ENCODE peak calls at places on chromosomes 11 and 22, in seven cellular contexts. One of them, this sample, is unnamed.

GRCh38 chr11:69930081-69931059 is 111.2 kb upstream of the FGF3 start:
- DNase-seq in fibroblast of mammary gland: no peak
- DNase-seq in AG10803: no peak
- DNase-seq in A549: no peak
- DNase-seq in B cell: no peak
- DNase-seq in astrocyte of the spinal cord: no peak
- DNase-seq in heart right ventricle: no peak
- DNase-seq in this sample: peak

GRCh38 chr22:46010951-46011626 is 34.1 kb upstream of the WNT7B start:
- DNase-seq in A549: no peak
- DNase-seq in AG10803: no peak
- DNase-seq in astrocyte of the spinal cord: peak
- DNase-seq in heart right ventricle: no peak
- DNase-seq in B cell: no peak
- DNase-seq in fibroblast of mammary gland: no peak
- DNase-seq in this sample: peak

GRCh38 chr22:30424471-30425326 is 869 bp upstream of the MTFP1 start:
- DNase-seq in A549: no peak
- DNase-seq in fibroblast of mammary gland: peak
- DNase-seq in AG10803: no peak
- DNase-seq in B cell: no peak
- DNase-seq in heart right ventricle: no peak
- DNase-seq in astrocyte of the spinal cord: no peak
- DNase-seq in this sample: no peak

GRCh38 chr11:1161410-1162152 is 3.8 kb downstream of the MUC5AC start:
- DNase-seq in astrocyte of the spinal cord: no peak
- DNase-seq in B cell: no peak
- DNase-seq in AG10803: no peak
- DNase-seq in heart right ventricle: peak
- DNase-seq in A549: no peak
- DNase-seq in fibroblast of mammary gland: no peak
- DNase-seq in this sample: peak

GRCh38 chr11:241634-242033 is 4.9 kb downstream of the PSMD13 start:
- DNase-seq in AG10803: no peak
- DNase-seq in A549: no peak
- DNase-seq in fibroblast of mammary gland: no peak
- DNase-seq in astrocyte of the spinal cord: no peak
- DNase-seq in B cell: no peak
- DNase-seq in heart right ventricle: no peak
- DNase-seq in this sample: no peak

GRCh38 chr11:75072582-75072981 is 24.1 kb downstream of the OR2AT4 start:
- DNase-seq in B cell: no peak
- DNase-seq in A549: no peak
- DNase-seq in fibroblast of mammary gland: no peak
- DNase-seq in AG10803: no peak
- DNase-seq in heart right ventricle: no peak
- DNase-seq in astrocyte of the spinal cord: no peak
- DNase-seq in this sample: no peak

GRCh38 chr11:47980907-47981621 is 705 bp downstream of the PTPRJ start:
- DNase-seq in A549: peak
- DNase-seq in fibroblast of mammary gland: no peak
- DNase-seq in astrocyte of the spinal cord: no peak
- DNase-seq in AG10803: peak
- DNase-seq in heart right ventricle: peak
- DNase-seq in B cell: no peak
- DNase-seq in this sample: peak

GRCh38 chr11:129377739-129378138 is 2.1 kb downstream of the BARX2 start:
- DNase-seq in A549: no peak
- DNase-seq in heart right ventricle: no peak
- DNase-seq in astrocyte of the spinal cord: no peak
- DNase-seq in AG10803: no peak
- DNase-seq in fibroblast of mammary gland: no peak
- DNase-seq in B cell: no peak
- DNase-seq in this sample: no peak

GRCh38 chr11:119309953-119310681 is 6.8 kb downstream of the MCAM start:
- DNase-seq in fibroblast of mammary gland: no peak
- DNase-seq in B cell: no peak
- DNase-seq in heart right ventricle: no peak
- DNase-seq in A549: no peak
- DNase-seq in AG10803: no peak
- DNase-seq in astrocyte of the spinal cord: no peak
- DNase-seq in this sample: no peak

GRCh38 chr11:134639586-134640330 is 227.7 kb upstream of the B3GAT1 start:
- DNase-seq in B cell: no peak
- DNase-seq in fibroblast of mammary gland: no peak
- DNase-seq in astrocyte of the spinal cord: no peak
- DNase-seq in heart right ventricle: no peak
- DNase-seq in A549: no peak
- DNase-seq in AG10803: no peak
- DNase-seq in this sample: no peak

GRCh38 chr11:44747836-44748235 is 21.1 kb downstream of the TSPAN18 start:
- DNase-seq in heart right ventricle: no peak
- DNase-seq in fibroblast of mammary gland: no peak
- DNase-seq in astrocyte of the spinal cord: no peak
- DNase-seq in AG10803: no peak
- DNase-seq in B cell: no peak
- DNase-seq in A549: no peak
- DNase-seq in this sample: no peak

GRCh38 chr22:32794449-32795213 is 6.9 kb upstream of the TIMP3 start:
- DNase-seq in A549: no peak
- DNase-seq in AG10803: no peak
- DNase-seq in fibroblast of mammary gland: no peak
- DNase-seq in heart right ventricle: no peak
- DNase-seq in B cell: no peak
- DNase-seq in astrocyte of the spinal cord: peak
- DNase-seq in this sample: no peak

GRCh38 chr22:42833104-42833503 is 24.0 kb downstream of the ARFGAP3 start:
- DNase-seq in astrocyte of the spinal cord: no peak
- DNase-seq in fibroblast of mammary gland: no peak
- DNase-seq in AG10803: no peak
- DNase-seq in heart right ventricle: no peak
- DNase-seq in A549: no peak
- DNase-seq in B cell: no peak
- DNase-seq in this sample: no peak

GRCh38 chr11:107598225-107599139 is 7.5 kb downstream of the ELMOD1 start:
- DNase-seq in astrocyte of the spinal cord: no peak
- DNase-seq in heart right ventricle: no peak
- DNase-seq in AG10803: no peak
- DNase-seq in B cell: no peak
- DNase-seq in A549: peak
- DNase-seq in fibroblast of mammary gland: no peak
- DNase-seq in this sample: no peak

GRCh38 chr11:84130646-84131427 is 844.7 kb upstream of the CCDC90B start:
- DNase-seq in B cell: no peak
- DNase-seq in fibroblast of mammary gland: peak
- DNase-seq in A549: no peak
- DNase-seq in astrocyte of the spinal cord: no peak
- DNase-seq in heart right ventricle: no peak
- DNase-seq in AG10803: no peak
- DNase-seq in this sample: no peak

GRCh38 chr11:134609361-134610115 is 197.5 kb upstream of the B3GAT1 start:
- DNase-seq in fibroblast of mammary gland: no peak
- DNase-seq in AG10803: no peak
- DNase-seq in A549: no peak
- DNase-seq in heart right ventricle: no peak
- DNase-seq in B cell: no peak
- DNase-seq in astrocyte of the spinal cord: no peak
- DNase-seq in this sample: no peak

GRCh38 chr22:45880732-45881523 is 96.0 kb downstream of the WNT7B start:
- DNase-seq in fibroblast of mammary gland: no peak
- DNase-seq in heart right ventricle: no peak
- DNase-seq in B cell: no peak
- DNase-seq in AG10803: no peak
- DNase-seq in A549: no peak
- DNase-seq in astrocyte of the spinal cord: no peak
- DNase-seq in this sample: peak

GRCh38 chr11:14001597-14001996 is 39.1 kb downstream of the SPON1 start:
- DNase-seq in A549: no peak
- DNase-seq in AG10803: no peak
- DNase-seq in fibroblast of mammary gland: no peak
- DNase-seq in B cell: no peak
- DNase-seq in heart right ventricle: no peak
- DNase-seq in astrocyte of the spinal cord: no peak
- DNase-seq in this sample: no peak

GRCh38 chr11:117857734-117858369 is 18.6 kb downstream of the FXYD6 start:
- DNase-seq in B cell: peak
- DNase-seq in astrocyte of the spinal cord: no peak
- DNase-seq in fibroblast of mammary gland: no peak
- DNase-seq in heart right ventricle: no peak
- DNase-seq in A549: no peak
- DNase-seq in AG10803: no peak
- DNase-seq in this sample: no peak

GRCh38 chr11:31939004-31939403 is 127.9 kb upstream of the PAX6 start:
- DNase-seq in B cell: no peak
- DNase-seq in astrocyte of the spinal cord: no peak
- DNase-seq in fibroblast of mammary gland: no peak
- DNase-seq in A549: no peak
- DNase-seq in AG10803: no peak
- DNase-seq in heart right ventricle: no peak
- DNase-seq in this sample: no peak

GRCh38 chr11:1292018-1292643 is 17.3 kb downstream of the TOLLIP start:
- DNase-seq in heart right ventricle: no peak
- DNase-seq in AG10803: no peak
- DNase-seq in A549: no peak
- DNase-seq in astrocyte of the spinal cord: no peak
- DNase-seq in fibroblast of mammary gland: no peak
- DNase-seq in B cell: no peak
- DNase-seq in this sample: no peak

GRCh38 chr11:16603890-16604783 is 134.3 kb upstream of the C11orf58 start:
- DNase-seq in astrocyte of the spinal cord: peak
- DNase-seq in heart right ventricle: peak
- DNase-seq in fibroblast of mammary gland: no peak
- DNase-seq in A549: no peak
- DNase-seq in B cell: no peak
- DNase-seq in AG10803: no peak
- DNase-seq in this sample: peak

GRCh38 chr22:45969414-45969799 is 7.6 kb downstream of the WNT7B start:
- DNase-seq in fibroblast of mammary gland: no peak
- DNase-seq in B cell: no peak
- DNase-seq in astrocyte of the spinal cord: no peak
- DNase-seq in AG10803: no peak
- DNase-seq in heart right ventricle: no peak
- DNase-seq in A549: no peak
- DNase-seq in this sample: no peak

GRCh38 chr11:58301576-58301975 is 33.5 kb upstream of the OR10W1 start:
- DNase-seq in fibroblast of mammary gland: peak
- DNase-seq in heart right ventricle: no peak
- DNase-seq in A549: no peak
- DNase-seq in astrocyte of the spinal cord: peak
- DNase-seq in AG10803: peak
- DNase-seq in B cell: no peak
- DNase-seq in this sample: no peak

GRCh38 chr11:134994431-134994830 is 582.4 kb upstream of the B3GAT1 start:
- DNase-seq in fibroblast of mammary gland: no peak
- DNase-seq in B cell: no peak
- DNase-seq in A549: no peak
- DNase-seq in AG10803: no peak
- DNase-seq in heart right ventricle: no peak
- DNase-seq in astrocyte of the spinal cord: no peak
- DNase-seq in this sample: no peak

GRCh38 chr11:104917259-104918112 is 19.2 kb upstream of the CASP12 start:
- DNase-seq in B cell: no peak
- DNase-seq in heart right ventricle: no peak
- DNase-seq in A549: no peak
- DNase-seq in fibroblast of mammary gland: no peak
- DNase-seq in astrocyte of the spinal cord: no peak
- DNase-seq in AG10803: peak
- DNase-seq in this sample: no peak
- TF ChIP-seq CTCF in B cell: no peak
- TF ChIP-seq CTCF in heart right ventricle: no peak
- TF ChIP-seq CTCF in A549: no peak
- TF ChIP-seq CTCF in fibroblast of mammary gland: no peak
- TF ChIP-seq CTCF in astrocyte of the spinal cord: no peak
- TF ChIP-seq CTCF in AG10803: no peak
- TF ChIP-seq CTCF in this sample: no peak

GRCh38 chr11:130623909-130624668 is 175.6 kb downstream of the ADAMTS15 start:
- DNase-seq in B cell: no peak
- DNase-seq in AG10803: no peak
- DNase-seq in heart right ventricle: no peak
- DNase-seq in A549: no peak
- DNase-seq in astrocyte of the spinal cord: peak
- DNase-seq in fibroblast of mammary gland: no peak
- DNase-seq in this sample: no peak
- TF ChIP-seq CTCF in B cell: no peak
- TF ChIP-seq CTCF in AG10803: no peak
- TF ChIP-seq CTCF in heart right ventricle: no peak
- TF ChIP-seq CTCF in A549: no peak
- TF ChIP-seq CTCF in astrocyte of the spinal cord: peak
- TF ChIP-seq CTCF in fibroblast of mammary gland: no peak
- TF ChIP-seq CTCF in this sample: no peak

GRCh38 chr11:8354622-8355417 is 91.1 kb upstream of the LMO1 start:
- DNase-seq in B cell: no peak
- DNase-seq in heart right ventricle: no peak
- DNase-seq in astrocyte of the spinal cord: no peak
- DNase-seq in AG10803: no peak
- DNase-seq in A549: no peak
- DNase-seq in fibroblast of mammary gland: no peak
- DNase-seq in this sample: no peak
- TF ChIP-seq CTCF in B cell: no peak
- TF ChIP-seq CTCF in heart right ventricle: no peak
- TF ChIP-seq CTCF in astrocyte of the spinal cord: no peak
- TF ChIP-seq CTCF in AG10803: no peak
- TF ChIP-seq CTCF in A549: no peak
- TF ChIP-seq CTCF in fibroblast of mammary gland: no peak
- TF ChIP-seq CTCF in this sample: no peak

DNA sequence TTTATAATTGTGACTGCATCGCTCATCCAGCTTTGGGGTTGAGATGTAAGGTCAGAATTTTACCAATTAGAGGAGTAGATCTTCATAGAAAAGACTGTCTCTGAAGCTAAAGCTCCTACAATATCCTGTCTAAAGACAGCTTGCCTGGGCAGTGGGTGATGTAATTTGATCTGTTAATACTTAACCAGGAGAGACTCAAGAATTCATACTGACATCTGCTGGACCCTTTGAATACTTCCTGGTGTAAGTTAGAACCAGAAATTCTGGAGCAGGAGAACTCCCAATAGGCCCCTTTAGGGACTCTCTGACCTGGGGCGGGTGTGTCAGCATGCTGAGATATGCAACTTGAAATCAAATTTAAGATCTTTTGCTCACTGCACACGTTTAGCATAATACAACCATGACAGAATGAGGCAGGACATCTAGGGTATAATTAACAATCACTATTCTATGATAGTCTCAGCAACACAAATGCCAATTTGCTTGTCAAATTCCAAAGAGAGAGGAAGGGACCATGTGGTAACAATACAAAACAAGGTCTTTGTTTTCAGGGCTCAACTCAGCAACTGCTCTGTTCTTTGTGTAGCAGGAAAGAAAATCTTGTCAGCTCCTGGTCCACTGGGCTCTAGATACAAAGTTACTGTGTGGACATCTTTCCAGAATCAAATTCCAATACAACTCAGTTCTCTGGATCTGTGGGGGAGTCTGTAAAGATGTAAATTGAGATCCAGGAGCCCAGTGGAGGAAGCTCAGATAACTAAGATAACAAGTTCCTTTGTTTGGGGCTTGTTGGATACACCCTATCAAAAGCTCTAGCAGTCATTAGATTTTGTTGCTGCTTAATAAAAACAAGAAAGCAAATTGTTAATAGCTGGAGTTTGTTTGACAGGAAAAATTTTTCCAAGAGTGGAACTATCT is 144.0 kb downstream of the INSC start:
- DNase-seq in astrocyte of the spinal cord: peak
- DNase-seq in heart right ventricle: no peak
- DNase-seq in B cell: no peak
- DNase-seq in fibroblast of mammary gland: peak
- DNase-seq in A549: peak
- DNase-seq in AG10803: peak
- DNase-seq in this sample: no peak
- TF ChIP-seq CTCF in astrocyte of the spinal cord: peak
- TF ChIP-seq CTCF in heart right ventricle: no peak
- TF ChIP-seq CTCF in B cell: no peak
- TF ChIP-seq CTCF in fibroblast of mammary gland: peak
- TF ChIP-seq CTCF in A549: no peak
- TF ChIP-seq CTCF in AG10803: peak
- TF ChIP-seq CTCF in this sample: no peak

This sample was measured in CD14-positive monocyte.